ENCODE peak calls at places on chromosome 21, in six cellular contexts. One of them, this sample, is unnamed.

GRCh38 chr21:42524341-42525227 is 10.9 kb downstream of the SLC37A1 start:
- DNase-seq in astrocyte: peak; percentile 56
- DNase-seq in EH: peak; percentile 51
- DNase-seq in activated naive CD4-positive, alpha-beta T cell: no peak
- DNase-seq in CD4-positive, alpha-beta T cell: no peak
- DNase-seq in AG08396: peak; percentile 42
- DNase-seq in this sample: peak; percentile 22

GRCh38 chr21:43312751-43313169 is 114.2 kb downstream of the SIK1 start:
- DNase-seq in astrocyte: no peak
- DNase-seq in EH: no peak
- DNase-seq in activated naive CD4-positive, alpha-beta T cell: no peak
- DNase-seq in CD4-positive, alpha-beta T cell: no peak
- DNase-seq in AG08396: no peak
- DNase-seq in this sample: no peak

GRCh38 chr21:29114765-29115164 is 15.7 kb upstream of the MAP3K7CL start:
- DNase-seq in astrocyte: peak; percentile 88
- DNase-seq in EH: peak; percentile 88
- DNase-seq in activated naive CD4-positive, alpha-beta T cell: no peak
- DNase-seq in CD4-positive, alpha-beta T cell: no peak
- DNase-seq in AG08396: peak; percentile 43
- DNase-seq in this sample: peak; percentile 88

GRCh38 chr21:38766987-38767722 is 38.6 kb upstream of the ETS2 start:
- DNase-seq in astrocyte: no peak
- DNase-seq in EH: no peak
- DNase-seq in activated naive CD4-positive, alpha-beta T cell: peak; percentile 19
- DNase-seq in CD4-positive, alpha-beta T cell: peak; percentile 25
- DNase-seq in AG08396: no peak
- DNase-seq in this sample: no peak

GRCh38 chr21:25273945-25274344 is 333.3 kb downstream of the MRPL39 start:
- DNase-seq in astrocyte: no peak
- DNase-seq in EH: no peak
- DNase-seq in activated naive CD4-positive, alpha-beta T cell: no peak
- DNase-seq in CD4-positive, alpha-beta T cell: no peak
- DNase-seq in AG08396: no peak
- DNase-seq in this sample: no peak

GRCh38 chr21:38054334-38054733 is 138.1 kb upstream of the KCNJ6 start:
- DNase-seq in astrocyte: no peak
- DNase-seq in EH: no peak
- DNase-seq in activated naive CD4-positive, alpha-beta T cell: no peak
- DNase-seq in CD4-positive, alpha-beta T cell: no peak
- DNase-seq in AG08396: no peak
- DNase-seq in this sample: no peak

GRCh38 chr21:32256873-32257620 is 21.8 kb downstream of the MIS18A start:
- DNase-seq in astrocyte: peak; percentile 85
- DNase-seq in EH: peak; percentile 92
- DNase-seq in activated naive CD4-positive, alpha-beta T cell: no peak
- DNase-seq in CD4-positive, alpha-beta T cell: no peak
- DNase-seq in AG08396: peak; percentile 90
- DNase-seq in this sample: peak; percentile 65

GRCh38 chr21:34609244-34609950 is 5.5 kb downstream of the RCAN1 start:
- DNase-seq in astrocyte: no peak
- DNase-seq in EH: no peak
- DNase-seq in activated naive CD4-positive, alpha-beta T cell: no peak
- DNase-seq in CD4-positive, alpha-beta T cell: no peak
- DNase-seq in AG08396: no peak
- DNase-seq in this sample: no peak

GRCh38 chr21:42550817-42551216 is 37.2 kb downstream of the SLC37A1 start:
- DNase-seq in astrocyte: no peak
- DNase-seq in EH: no peak
- DNase-seq in activated naive CD4-positive, alpha-beta T cell: no peak
- DNase-seq in CD4-positive, alpha-beta T cell: no peak
- DNase-seq in AG08396: no peak
- DNase-seq in this sample: no peak